ENCODE peak calls at places on chromosomes 16 and 17, in seven cellular contexts. A is fibroblast of mammary gland; G is CD4-positive, alpha-beta T cell; U is HL-60; E is cardiac fibroblast; N is progenitor cell of endocrine pancreas; Q is cardiac muscle cell. O is an unnamed sample.

GRCh38 chr16:46747777-46748651 is at the start of gene MYLK3:
- DNase-seq in U (no peak), A (no peak), Q (peak), E (peak), G (no peak), N (no peak), O (no peak)

GRCh38 chr16:53220585-53220984 is 165.8 kb downstream of the CHD9 start:
- DNase-seq in G (no peak), U (no peak), E (peak), Q (peak), N (no peak), A (peak), O (no peak)

GRCh38 chr16:52581530-52581929 is 34.6 kb upstream of the TOX3 start:
- DNase-seq in N (no peak), Q (no peak), G (no peak), A (no peak), E (no peak), U (no peak), O (no peak)

GRCh38 chr16:87375426-87376135 is 8.0 kb downstream of the FBXO31 start:
- DNase-seq in N (no peak), U (no peak), E (peak), A (peak), G (no peak), Q (no peak), O (no peak)

GRCh38 chr16:50747206-50747956 is 5.5 kb downstream of the CYLD start:
- DNase-seq in A (peak), E (peak), G (no peak), Q (peak), N (no peak), U (peak), O (peak)

GRCh38 chr17:35001549-35001948 is 21.2 kb downstream of the LIG3 start:
- DNase-seq in G (no peak), A (peak), E (no peak), N (no peak), U (no peak), Q (no peak), O (no peak)

GRCh38 chr16:56681939-56682702 is at the start of gene MT1X:
- DNase-seq in G (peak), E (peak), A (peak), N (peak), U (peak), Q (peak), O (peak)

GRCh38 chr17:82912571-82913089 is 72.8 kb upstream of the ZNF750 start:
- DNase-seq in N (no peak), U (no peak), A (peak), Q (no peak), E (no peak), G (no peak), O (no peak)

GRCh38 chr16:56580391-56581048 is 8.8 kb upstream of the MT3 start:
- DNase-seq in U (no peak), N (no peak), A (no peak), Q (no peak), E (no peak), G (no peak), O (no peak)

GRCh38 chr16:11036040-11036439 is 91.7 kb downstream of the CLEC16A start:
- DNase-seq in U (no peak), Q (no peak), E (no peak), A (no peak), G (no peak), N (no peak), O (no peak)
- TF ChIP-seq CTCF in U (no peak), Q (no peak), E (no peak), A (no peak), G (no peak), N (no peak), O (no peak)

DNA sequence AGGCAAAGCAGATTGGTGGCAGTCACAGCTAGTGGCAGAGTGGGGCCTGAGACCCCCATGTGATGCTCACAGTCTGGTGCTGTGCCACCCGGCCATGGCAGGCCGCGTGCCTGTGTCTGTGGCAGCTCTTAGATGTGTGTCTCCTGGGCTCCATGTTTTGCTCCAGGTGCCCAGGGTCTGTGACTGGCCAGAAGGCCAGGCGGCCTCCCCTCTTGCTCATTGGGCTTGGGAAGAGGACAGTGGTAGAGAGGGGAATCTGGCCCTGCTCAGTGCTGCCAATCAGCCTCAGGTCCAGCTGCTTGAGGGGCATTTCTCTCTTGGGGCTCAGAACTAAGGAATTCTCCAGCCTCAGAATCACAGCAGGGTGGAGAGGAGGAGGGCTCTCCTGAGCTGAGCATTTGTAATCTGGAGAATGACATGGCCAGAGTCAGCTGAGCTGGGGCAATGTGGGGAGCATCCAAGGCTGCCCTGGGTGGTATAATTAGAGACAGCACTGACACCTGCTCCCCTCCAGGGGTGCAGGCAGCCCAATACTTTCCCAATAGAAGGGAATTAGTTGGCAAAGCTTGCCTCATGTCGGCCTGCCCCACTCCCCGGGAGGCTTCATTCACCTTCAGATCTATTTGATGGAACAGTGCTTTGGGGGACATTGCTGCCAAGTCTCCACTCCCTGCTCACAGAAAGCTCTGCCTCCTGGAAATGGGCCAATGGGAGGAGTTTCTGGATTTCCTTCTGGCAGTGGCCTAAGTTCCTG is 2.7 kb upstream of the LASP1NB start:
- DNase-seq in A (peak), U (no peak), Q (peak), G (no peak), E (peak), N (no peak), O (no peak)
- TF ChIP-seq CTCF in A (no peak), U (no peak), Q (no peak), G (no peak), E (no peak), N (no peak), O (no peak)

GRCh38 chr17:51601622-51602261 is 341.4 kb downstream of the UTP18 start:
- DNase-seq in U (peak), G (no peak), A (no peak), Q (no peak), N (no peak), E (no peak), O (no peak)
- TF ChIP-seq CTCF in U (no peak), G (no peak), A (no peak), Q (no peak), N (no peak), E (no peak), O (no peak)

DNA sequence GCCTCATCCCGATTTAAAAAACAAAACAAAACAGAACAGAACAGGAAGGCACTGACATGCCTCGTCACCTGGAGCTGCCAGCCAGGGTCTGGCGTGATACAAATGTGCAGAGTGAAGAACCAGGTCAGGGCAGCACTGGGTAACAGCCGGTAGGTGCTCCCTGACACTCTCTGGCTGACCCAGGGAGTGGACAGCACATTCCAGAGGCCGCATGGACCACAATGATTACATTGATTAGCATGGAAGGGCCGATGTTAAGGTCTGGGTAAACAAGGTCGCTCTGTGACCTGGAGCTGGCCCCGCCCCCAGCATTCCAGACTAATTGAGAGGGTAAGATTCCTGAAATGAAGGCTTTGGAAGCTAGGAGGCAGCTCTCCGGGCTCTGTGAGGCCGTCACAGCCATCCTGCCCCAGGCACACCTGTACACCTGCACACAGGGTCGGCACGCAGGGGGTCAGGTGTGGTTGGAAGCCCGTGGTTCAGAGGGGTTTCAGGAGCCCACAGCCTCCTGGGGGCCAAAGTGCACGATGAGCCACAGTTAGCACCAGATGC is 21.4 kb downstream of the PIEZO1 start:
- DNase-seq in A (no peak), N (peak), G (no peak), E (no peak), U (no peak), Q (no peak), O (no peak)
- TF ChIP-seq CTCF in A (no peak), N (peak), G (no peak), E (no peak), U (no peak), Q (no peak), O (no peak)

GRCh38 chr16:24428751-24429150 is 110.6 kb upstream of the RBBP6 start:
- DNase-seq in Q (no peak), G (no peak), A (no peak), N (no peak), E (no peak), U (peak), O (no peak)
- TF ChIP-seq CTCF in Q (no peak), G (no peak), A (no peak), N (no peak), E (no peak), U (no peak), O (no peak)

GRCh38 chr17:76557368-76558209 is 17.7 kb downstream of the PRCD start:
- DNase-seq in U (peak), N (peak), E (peak), Q (peak), A (peak), G (peak), O (peak)
- TF ChIP-seq CTCF in U (peak), N (peak), E (peak), Q (peak), A (peak), G (peak), O (peak)

DNA sequence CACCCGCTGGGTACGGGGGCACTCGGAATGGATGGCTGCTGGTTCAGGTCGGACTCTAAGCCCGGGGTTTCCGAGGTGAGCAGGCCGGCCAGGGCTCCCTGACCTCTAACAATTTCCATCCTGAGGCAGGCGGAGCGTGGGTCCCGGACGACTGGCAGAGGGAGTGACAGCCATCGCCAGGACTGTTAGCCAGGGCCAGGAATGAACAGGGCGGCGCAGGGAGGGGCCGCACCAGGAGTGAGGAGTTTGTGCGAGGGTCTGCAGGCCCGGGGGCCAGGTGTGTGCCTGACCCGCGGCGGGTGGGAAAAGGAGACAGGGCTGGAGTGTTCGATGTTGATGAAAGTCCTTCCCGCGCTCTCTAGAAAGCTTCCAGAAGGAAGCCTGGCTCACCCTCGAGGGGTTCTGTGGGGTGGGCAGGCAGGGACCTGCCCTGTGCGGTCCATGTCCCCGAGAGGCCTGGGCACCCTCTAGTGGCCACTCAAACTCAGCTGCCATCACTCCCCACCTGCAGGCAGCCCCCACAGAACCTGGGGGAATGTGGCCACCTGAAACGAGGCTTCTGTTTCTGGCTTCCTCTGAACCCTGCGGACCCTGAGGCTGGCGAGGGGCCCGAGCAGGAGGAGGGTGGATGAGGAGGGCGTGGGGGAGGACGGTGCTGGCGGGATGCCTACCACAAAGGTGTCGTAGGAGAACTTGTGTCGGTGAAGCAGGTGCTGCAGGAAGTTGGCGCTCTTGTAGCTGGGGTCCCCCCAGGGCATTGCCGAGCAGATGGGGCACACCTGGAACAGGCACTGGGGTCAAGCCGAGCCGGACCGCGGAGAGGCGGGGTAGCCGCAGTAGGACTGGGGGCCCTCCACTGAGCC is 8.1 kb downstream of the RNF166 start:
- DNase-seq in U (no peak), Q (no peak), N (no peak), A (no peak), E (no peak), G (no peak), O (no peak)
- TF ChIP-seq CTCF in U (no peak), Q (peak), N (peak), A (peak), E (peak), G (peak), O (peak)

GRCh38 chr17:78959803-78960202 is 19.9 kb downstream of the LGALS3BP start:
- DNase-seq in G (no peak), N (no peak), Q (no peak), E (no peak), A (no peak), U (no peak), O (no peak)
- TF ChIP-seq CTCF in G (no peak), N (no peak), Q (no peak), E (no peak), A (no peak), U (no peak), O (no peak)

DNA sequence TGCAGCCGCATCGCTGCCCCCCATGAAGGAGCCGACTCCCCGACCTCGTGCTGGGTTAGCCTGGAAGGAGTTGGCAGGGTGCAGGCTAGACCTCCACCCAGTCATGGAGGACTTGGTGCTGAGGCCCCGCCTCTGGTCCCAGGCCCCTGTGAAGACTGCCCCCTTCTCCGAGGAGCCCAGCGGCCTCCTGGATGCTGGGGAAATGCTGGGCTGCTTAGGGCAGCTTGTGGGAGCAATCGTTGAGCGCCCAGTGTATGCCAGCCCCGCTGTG is 1.8 kb downstream of the SSTR5 start:
- DNase-seq in E (no peak), U (no peak), A (no peak), Q (no peak), G (no peak), N (no peak), O (no peak)
- TF ChIP-seq CTCF in E (no peak), U (no peak), A (no peak), Q (no peak), G (no peak), N (no peak), O (no peak)

DNA sequence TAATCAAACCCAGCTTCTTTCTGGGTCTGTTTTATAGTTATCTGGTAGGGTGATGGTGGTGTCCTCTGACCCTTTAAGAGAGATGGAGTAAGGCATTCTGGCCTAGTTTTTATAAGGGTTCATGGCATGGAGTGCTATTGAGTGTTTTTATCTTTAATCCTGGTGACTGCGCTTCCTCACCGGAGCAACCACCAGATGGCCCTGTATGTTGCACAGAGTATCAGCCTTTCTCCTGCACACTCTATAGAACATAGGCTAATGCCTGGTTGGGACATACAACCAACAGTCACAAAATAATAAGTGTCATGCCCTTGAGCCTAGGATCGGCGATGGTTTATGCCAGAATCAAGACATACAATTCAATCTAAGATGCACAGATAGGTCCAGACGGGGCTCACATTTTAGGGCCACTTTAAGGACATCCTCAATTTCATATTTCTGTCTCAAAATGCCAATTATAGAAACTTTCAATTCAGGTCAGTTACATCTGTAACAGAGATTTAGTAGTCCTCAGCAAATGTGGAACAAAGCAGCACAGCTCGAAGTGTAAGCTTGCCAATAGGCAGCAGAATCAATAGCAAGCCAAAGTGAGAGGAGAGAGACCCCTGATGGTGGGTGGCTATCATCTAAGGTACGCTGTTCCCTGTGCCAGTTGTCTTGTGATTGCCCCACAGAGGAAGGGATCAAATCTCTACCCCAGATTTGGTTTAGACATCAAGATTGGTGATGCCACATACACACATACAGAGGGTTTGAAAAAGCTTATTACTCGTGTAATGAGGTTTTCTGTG is 37.2 kb upstream of the HOXB9 start:
- DNase-seq in A (no peak), N (no peak), G (no peak), Q (no peak), E (no peak), U (no peak), O (no peak)
- TF ChIP-seq CTCF in A (peak), N (peak), G (no peak), Q (peak), E (no peak), U (no peak), O (no peak)

O was measured in GM10248.